ENCODE peak calls at places on chromosomes 16 and 17, in five cellular contexts. C is heart right ventricle, K is brain microvascular endothelial cell, R is cardiac muscle cell, D is AG04450. F is an unnamed sample.

GRCh38 chr17:78248051-78248914 is 16.9 kb downstream of the TMEM235 start:
- DNase-seq in C (no peak), K (no peak), R (no peak), D (no peak), F (no peak)

GRCh38 chr17:31915456-31916100 is 14.1 kb upstream of the UTP6 start:
- DNase-seq in C (no peak), K (no peak), R (no peak), D (no peak), F (no peak)

GRCh38 chr17:50146230-50146926 is 4.1 kb downstream of the PPP1R9B start:
- DNase-seq in C (no peak), K (no peak), R (no peak), D (no peak), F (no peak)

GRCh38 chr16:87100306-87101058 is 216.7 kb downstream of the C16orf95 start:
- DNase-seq in C (no peak), K (no peak), R (no peak), D (no peak), F (no peak)

GRCh38 chr16:15899538-15900100 is 11.2 kb upstream of the CEP20 start:
- DNase-seq in C (no peak), K (peak; percentile 60), R (peak; percentile 54), D (peak; percentile 66), F (no peak)

GRCh38 chr17:36752096-36752888 is 150.9 kb downstream of the MRM1 start:
- DNase-seq in C (no peak), K (no peak), R (no peak), D (no peak), F (no peak)

GRCh38 chr16:1116693-1117077 is 20.6 kb upstream of the C1QTNF8 start:
- DNase-seq in C (no peak), K (no peak), R (no peak), D (no peak), F (no peak)

GRCh38 chr17:78306913-78307312 is 53.0 kb downstream of the SOCS3 start:
- DNase-seq in C (no peak), K (no peak), R (no peak), D (no peak), F (no peak)

GRCh38 chr16:12767897-12768296 is 35.8 kb downstream of the CPPED1 start:
- DNase-seq in C (no peak), K (no peak), R (peak; percentile 38), D (no peak), F (no peak)

GRCh38 chr16:14496047-14496770 is 133.9 kb downstream of the PARN start:
- DNase-seq in C (no peak), K (no peak), R (no peak), D (no peak), F (no peak)

GRCh38 chr16:77816293-77816692 is 27.9 kb downstream of the VAT1L start:
- DNase-seq in C (no peak), K (no peak), R (peak; percentile 10), D (peak; percentile 42), F (no peak)

GRCh38 chr17:17191346-17191792 is 14.8 kb downstream of the PLD6 start:
- DNase-seq in C (peak; percentile 64), K (peak; percentile 56), R (peak; percentile 60), D (peak; percentile 60), F (no peak)

GRCh38 chr16:89322381-89323119 is 105.0 kb downstream of the ZNF778 start:
- DNase-seq in C (no peak), K (no peak), R (peak; percentile 91), D (peak; percentile 65), F (no peak)

GRCh38 chr17:17387461-17388362 is 84.5 kb downstream of the NT5M start:
- DNase-seq in C (peak; percentile 35), K (no peak), R (no peak), D (no peak), F (no peak)

GRCh38 chr17:68763551-68763950 is 162.4 kb upstream of the FAM20A start:
- DNase-seq in C (no peak), K (peak; percentile 3), R (no peak), D (no peak), F (no peak)

GRCh38 chr16:30151091-30151490 is 28.1 kb upstream of the MAPK3 start:
- DNase-seq in C (no peak), K (no peak), R (no peak), D (no peak), F (no peak)

GRCh38 chr17:28244446-28244845 is 74.6 kb upstream of the TMEM97 start:
- DNase-seq in C (no peak), K (no peak), R (no peak), D (no peak), F (no peak)

GRCh38 chr16:68346892-68347480 is 36.2 kb downstream of the PRMT7 start:
- DNase-seq in C (no peak), K (no peak), R (no peak), D (no peak), F (no peak)

GRCh38 chr17:43316522-43317142 is 82.2 kb upstream of the ARL4D start:
- DNase-seq in C (no peak), K (no peak), R (no peak), D (no peak), F (peak; percentile 13)

GRCh38 chr17:37024181-37024637 is 75.5 kb downstream of the AATF start:
- DNase-seq in C (no peak), K (no peak), R (peak; percentile 61), D (no peak), F (no peak)

GRCh38 chr16:17062676-17063075 is 408.1 kb downstream of the XYLT1 start:
- DNase-seq in C (no peak), K (no peak), R (no peak), D (no peak), F (no peak)

GRCh38 chr17:36149296-36149820 is 27.1 kb downstream of the TBC1D3B start:
- DNase-seq in C (peak; percentile 24), K (peak; percentile 67), R (peak; percentile 94), D (no peak), F (no peak)

GRCh38 chr17:13864551-13864950 is 204.8 kb upstream of the COX10 start:
- DNase-seq in C (no peak), K (no peak), R (peak; percentile 54), D (no peak), F (no peak)

GRCh38 chr17:78129385-78130079 is 977 bp upstream of the TMC6 start:
- DNase-seq in C (peak; percentile 13), K (no peak), R (no peak), D (no peak), F (no peak)

GRCh38 chr16:50583211-50583610 is 35.0 kb downstream of the NKD1 start:
- DNase-seq in C (no peak), K (no peak), R (no peak), D (no peak), F (no peak)

GRCh38 chr17:67575325-67575724 is 142.4 kb upstream of the NOL11 start:
- DNase-seq in C (no peak), K (no peak), R (no peak), D (no peak), F (no peak)

GRCh38 chr17:5485270-5486205 is at the start of gene DERL2:
- DNase-seq in C (no peak), K (peak; percentile 10), R (peak; percentile 41), D (no peak), F (peak; percentile 2)

GRCh38 chr16:89911375-89911774 is 7.3 kb upstream of the MC1R start:
- DNase-seq in C (no peak), K (no peak), R (no peak), D (no peak), F (no peak)

GRCh38 chr17:74737299-74738050 is 419 bp downstream of the RAB37 start:
- DNase-seq in C (no peak), K (no peak), R (peak; percentile 51), D (no peak), F (peak; percentile 41)

DNA sequence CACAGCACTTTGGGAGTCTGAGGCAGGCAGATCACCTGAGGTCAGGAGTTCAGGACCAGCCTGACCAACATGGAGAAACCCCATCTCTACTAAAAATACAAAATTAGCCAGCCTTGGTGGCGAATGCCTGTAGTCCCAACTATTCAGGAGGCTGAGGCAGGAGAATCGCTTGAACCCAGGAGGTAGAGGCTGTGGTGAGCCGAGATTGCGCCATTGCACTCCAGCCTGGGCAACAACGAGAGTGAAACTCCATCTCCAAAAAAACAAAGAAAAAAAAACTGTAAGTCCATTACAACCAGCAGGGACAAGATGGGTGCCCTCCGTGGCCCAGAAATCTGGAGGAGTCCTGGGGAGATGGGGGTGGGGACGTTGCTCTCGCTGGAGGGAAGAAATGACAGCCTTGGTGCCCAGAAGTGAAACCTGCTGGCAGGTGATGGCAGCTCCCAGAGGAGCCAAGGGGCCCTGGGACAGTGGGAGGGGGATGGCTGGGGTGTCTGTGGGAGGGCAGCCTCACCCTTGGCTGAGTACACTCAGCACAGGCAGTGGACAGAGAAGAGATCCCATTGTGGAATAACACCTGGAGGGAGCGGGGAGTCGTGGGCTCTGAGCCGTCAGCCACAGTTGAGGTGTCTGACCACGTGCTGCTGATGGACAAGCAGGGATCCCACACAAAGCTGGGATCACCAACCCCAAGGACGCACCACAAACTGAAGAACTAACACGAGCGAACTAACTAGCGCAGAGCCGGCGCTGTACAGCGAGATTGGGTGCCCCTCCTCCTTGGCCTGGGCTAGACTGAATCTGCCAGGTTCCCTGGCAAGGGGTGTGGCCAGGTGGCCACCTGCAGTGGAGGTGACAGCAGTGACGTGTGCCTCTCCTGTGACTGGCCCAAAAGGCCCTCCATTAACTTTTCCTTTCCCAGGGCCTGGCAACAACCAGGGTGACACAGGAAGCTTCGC is 46.9 kb upstream of the BAHCC1 start:
- DNase-seq in C (no peak), K (no peak), R (no peak), D (no peak), F (no peak)
- H3K27me3 ChIP-seq in C (no peaks in the 10 kb centered on the region), K (no peaks in the 10 kb centered on the region), R (no peaks in the 10 kb centered on the region), D (no peaks in the 10 kb centered on the region), F (peaks cover 17% of the 10 kb centered on the region)

GRCh38 chr16:67170168-67170947 is at the start of gene NOL3:
- DNase-seq in C (peak; percentile 89), K (peak; percentile 33), R (peak; percentile 90), D (peak; percentile 36), F (no peak)

GRCh38 chr16:67170948-67171649 is 761 bp downstream of the NOL3 start:
- DNase-seq in C (no peak), K (no peak), R (no peak), D (no peak), F (no peak)

GRCh38 chr16:67167588-67167987 is 2.8 kb upstream of the NOL3 start:
- DNase-seq in C (no peak), K (no peak), R (no peak), D (no peak), F (no peak)

GRCh38 chr16:67169011-67169451 is 1.3 kb upstream of the NOL3 start:
- DNase-seq in C (no peak), K (no peak), R (no peak), D (no peak), F (no peak)

DNA sequence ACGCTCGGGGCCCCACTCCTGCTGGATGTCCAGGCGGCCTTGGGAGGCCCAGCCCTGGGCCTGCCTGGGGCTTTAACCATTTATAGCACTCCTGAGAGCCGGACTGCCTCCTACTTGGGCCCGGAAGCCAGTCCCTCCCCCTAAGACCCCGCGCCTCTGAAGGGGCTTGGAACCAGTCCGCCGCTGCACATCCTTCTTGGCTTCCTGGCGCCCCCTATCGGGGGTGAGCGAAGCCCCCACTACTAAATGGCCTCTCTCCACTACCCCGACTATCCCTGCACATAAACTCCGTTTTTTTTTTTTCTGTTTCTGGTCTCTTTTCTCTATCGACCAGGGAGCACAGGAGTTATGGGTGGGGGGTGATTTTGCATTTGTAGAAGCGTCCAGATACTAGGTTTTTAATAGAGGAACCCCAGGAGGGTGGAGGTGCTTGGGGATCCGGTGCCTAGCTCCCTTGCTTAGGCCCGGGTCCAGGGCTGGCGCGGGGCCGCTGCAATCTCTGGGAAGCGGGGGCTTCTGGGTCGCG is 633 bp upstream of the NOL3 start:
- DNase-seq in C (peak; percentile 57), K (no peak), R (peak; percentile 56), D (no peak), F (no peak)
- H3K27me3 ChIP-seq in C (peaks cover 13% of the 10 kb centered on the region), K (peaks cover 28% of the 10 kb centered on the region), R (peaks cover 52% of the 10 kb centered on the region), D (peaks cover 31% of the 10 kb centered on the region), F (peaks cover 60% of the 10 kb centered on the region)

GRCh38 chr17:48997827-48998556 is 807 bp downstream of the IGF2BP1 start:
- DNase-seq in C (no peak), K (no peak), R (no peak), D (no peak), F (no peak)
- H3K27me3 ChIP-seq in C (peaks cover 100% of the 10 kb centered on the region), K (peaks cover 4% of the 10 kb centered on the region), R (no peaks in the 10 kb centered on the region), D (peaks cover 28% of the 10 kb centered on the region), F (peaks cover 72% of the 10 kb centered on the region)

GRCh38 chr17:61702450-61702849 is 111.4 kb upstream of the NACA2 start:
- DNase-seq in C (no peak), K (no peak), R (no peak), D (no peak), F (no peak)
- H3K27me3 ChIP-seq in C (no peaks in the 10 kb centered on the region), K (no peaks in the 10 kb centered on the region), R (no peaks in the 10 kb centered on the region), D (no peaks in the 10 kb centered on the region), F (no peaks in the 10 kb centered on the region)